ENCODE peak calls at places on chromosome 10, in eight cellular contexts. P is lower lobe of right lung, M is gastrocnemius medialis, S is stomach, C is PC-9, V is PC-3, A is SK-N-SH, N is right lobe of liver. I is an unnamed sample.

GRCh38 chr10:104931723-104932122 is 290.6 kb downstream of the SORCS3 start:
- DNase-seq in P (no peak), M (no peak), S (no peak), C (no peak), V (no peak), A (no peak), N (no peak), I (no peak)

GRCh38 chr10:119509909-119510451 is 32.5 kb downstream of the RGS10 start:
- DNase-seq in P (peak; percentile 30), M (peak; percentile 59), S (peak; percentile 73), C (peak; percentile 56), V (peak; percentile 23), A (peak; percentile 46), N (no peak), I (no peak)

GRCh38 chr10:102782698-102783540 is 39.2 kb downstream of the WBP1L start:
- DNase-seq in P (peak; percentile 77), M (peak; percentile 96), S (peak; percentile 73), C (no peak), V (no peak), A (no peak), N (peak; percentile 83), I (peak; percentile 95)

GRCh38 chr10:17074548-17074860 is 55.1 kb downstream of the CUBN start:
- DNase-seq in P (no peak), M (no peak), S (no peak), C (no peak), V (peak; percentile 69), A (no peak), N (no peak), I (no peak)

GRCh38 chr10:60140681-60141632 is 234.6 kb upstream of the CCDC6 start:
- DNase-seq in P (no peak), M (peak; percentile 70), S (no peak), C (peak; percentile 68), V (peak; percentile 81), A (no peak), N (no peak), I (no peak)

GRCh38 chr10:97190452-97190851 is 4.7 kb upstream of the SLIT1 start:
- DNase-seq in P (no peak), M (no peak), S (no peak), C (no peak), V (no peak), A (no peak), N (no peak), I (no peak)

GRCh38 chr10:33496096-33496495 is 161.6 kb upstream of the NRP1 start:
- DNase-seq in P (no peak), M (no peak), S (no peak), C (no peak), V (no peak), A (no peak), N (no peak), I (no peak)

GRCh38 chr10:61904711-61905445 is 3.4 kb downstream of the ARID5B start:
- DNase-seq in P (no peak), M (no peak), S (no peak), C (peak; percentile 81), V (peak; percentile 96), A (peak; percentile 73), N (no peak), I (no peak)

GRCh38 chr10:45439365-45439764 is 65.3 kb downstream of the ALOX5 start:
- DNase-seq in P (no peak), M (no peak), S (no peak), C (no peak), V (no peak), A (no peak), N (no peak), I (no peak)

GRCh38 chr10:110790913-110791525 is 80.7 kb upstream of the PDCD4 start:
- DNase-seq in P (no peak), M (no peak), S (no peak), C (no peak), V (no peak), A (no peak), N (no peak), I (no peak)

GRCh38 chr10:8873310-8873709 is 818.8 kb downstream of the GATA3 start:
- DNase-seq in P (no peak), M (no peak), S (no peak), C (peak; percentile 51), V (peak; percentile 39), A (peak; percentile 41), N (no peak), I (no peak)

DNA sequence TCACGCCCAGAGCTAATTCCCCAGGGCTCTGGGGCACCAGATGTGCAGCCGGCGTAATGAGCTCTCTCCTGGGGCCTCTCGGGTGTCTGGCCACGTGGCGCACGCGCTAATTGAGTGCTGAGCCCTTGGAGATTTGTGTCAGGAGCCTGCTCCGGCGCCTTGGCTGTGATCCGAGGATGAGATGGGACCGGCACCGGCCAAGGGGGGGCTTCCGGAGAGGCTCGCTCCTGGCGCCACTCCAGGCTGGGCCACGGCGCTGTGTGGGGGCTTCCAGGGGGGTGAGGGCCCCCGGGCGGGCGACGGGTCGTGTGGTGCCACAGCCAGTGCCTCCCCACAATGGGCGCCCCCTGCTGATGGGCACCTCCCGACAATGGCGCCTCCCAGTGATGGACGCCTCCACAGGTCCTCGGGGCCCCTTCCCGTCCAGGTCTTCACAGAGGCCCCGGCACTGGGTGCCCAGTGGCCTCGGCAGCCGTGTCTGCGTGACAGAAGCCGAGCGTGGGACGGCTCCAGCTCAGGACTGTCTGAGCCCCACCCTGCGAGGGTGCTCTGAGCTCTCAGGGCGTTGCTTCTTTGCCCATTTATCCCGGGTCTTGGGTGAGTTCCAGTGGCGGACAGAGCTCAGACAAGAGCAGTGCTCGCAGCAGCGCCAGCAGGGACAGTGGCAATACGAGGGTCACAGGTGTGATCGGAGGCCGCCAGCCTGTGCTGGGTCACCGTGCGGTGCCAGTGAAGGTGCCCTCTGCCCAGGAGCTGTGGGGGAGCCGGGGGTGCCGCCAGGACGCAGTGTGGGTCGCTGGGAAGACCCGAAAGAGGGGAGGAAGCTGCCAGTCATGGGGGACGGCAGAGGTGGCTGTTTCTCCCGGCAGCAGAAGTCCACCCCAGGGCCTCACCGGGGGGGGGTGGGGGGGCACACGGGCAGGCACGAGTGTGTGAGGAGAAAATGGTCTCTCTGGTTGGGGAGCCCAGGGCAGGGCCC is 8.2 kb upstream of the NKX6-2 start:
- DNase-seq in P (no peak), M (no peak), S (no peak), C (no peak), V (no peak), A (peak; percentile 75), N (no peak), I (no peak)
- TF ChIP-seq CTCF in P (no peak), M (no peak), S (no peak), C (no peak), V (peak; percentile 39), A (peak; percentile 43), N (no peak), I (no peak)

DNA sequence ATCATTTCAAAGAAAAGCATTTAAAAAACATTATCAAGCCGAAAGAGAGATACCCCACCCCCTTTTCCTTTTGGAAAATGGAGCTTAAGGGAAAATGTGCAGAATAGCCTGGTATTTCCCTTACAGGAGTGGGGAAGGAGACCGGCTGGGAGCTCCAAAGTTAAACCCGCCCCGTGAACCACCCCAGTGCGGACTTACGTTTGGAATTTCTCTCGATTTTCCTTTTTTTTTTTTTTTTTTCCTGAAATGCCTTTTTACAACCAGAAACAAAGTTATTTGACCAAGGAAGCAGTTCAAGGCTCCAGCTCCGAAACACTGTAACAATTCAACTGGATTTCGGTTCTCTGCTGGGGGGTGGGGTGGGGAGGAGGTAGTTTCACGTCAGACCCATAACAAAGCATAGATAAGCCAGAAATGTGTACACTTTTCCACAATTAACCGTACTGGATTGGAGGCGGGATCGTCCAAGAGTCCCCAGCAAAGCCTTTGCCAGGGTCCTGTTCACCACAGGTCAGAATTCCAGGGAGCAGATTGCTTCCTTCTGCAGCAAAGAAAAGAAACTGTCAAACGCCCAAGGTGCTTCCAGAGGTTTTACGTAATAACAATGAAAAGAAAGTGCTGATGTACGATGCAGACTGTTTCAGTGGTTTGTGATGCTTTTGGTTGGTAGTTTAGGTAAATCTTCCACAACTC is 6.7 kb downstream of the SKIDA1 start:
- DNase-seq in P (peak; percentile 38), M (no peak), S (no peak), C (no peak), V (peak; percentile 7), A (no peak), N (no peak), I (no peak)
- H3K27ac ChIP-seq in P (peak overlapping the region; percentile 76), M (peak overlapping the region; percentile 68), S (peak overlapping the region; percentile 11), C (no peak overlapping the region), V (no peak overlapping the region), A (peak overlapping the region; percentile 98), N (peak overlapping the region; percentile 68), I (peak overlapping the region; percentile 79)

GRCh38 chr10:35626971-35627507 is 15.1 kb downstream of the FZD8 start:
- DNase-seq in P (no peak), M (no peak), S (no peak), C (no peak), V (peak; percentile 86), A (no peak), N (no peak), I (no peak)
- TF ChIP-seq CTCF in P (no peak), M (no peak), S (no peak), C (no peak), V (no peak), A (no peak), N (no peak), I (no peak)

DNA sequence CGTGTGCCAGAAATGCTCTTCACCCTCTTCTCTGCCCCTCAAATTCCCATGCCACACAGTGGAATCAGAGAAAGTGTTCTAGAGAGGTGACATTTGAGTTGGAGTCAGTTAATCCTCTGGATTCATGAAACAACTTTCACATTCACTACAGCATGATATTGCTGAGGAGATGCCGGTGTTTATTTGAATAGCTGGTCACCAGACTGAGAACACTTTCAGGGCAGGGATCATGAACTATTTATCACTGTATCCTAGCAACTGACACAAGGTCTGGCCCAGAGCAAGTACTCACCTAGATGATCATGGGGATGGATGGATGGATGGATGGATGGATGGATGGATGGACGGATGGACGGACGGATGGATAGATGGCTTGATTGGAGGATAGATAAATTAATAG is 116.7 kb upstream of the ZMIZ1 start:
- DNase-seq in P (no peak), M (no peak), S (no peak), C (no peak), V (no peak), A (no peak), N (no peak), I (no peak)
- H3K27ac ChIP-seq in P (no peak overlapping the region), M (no peak overlapping the region), S (no peak overlapping the region), C (no peak overlapping the region), V (no peak overlapping the region), A (no peak overlapping the region), N (no peak overlapping the region), I (no peak overlapping the region)

I was measured in esophagus muscularis mucosa.